ENCODE peak calls at places on chromosome X, in seven cellular contexts. One of them, this sample, is unnamed.
A peak's percentile ranks its signal among the peaks of the same experiment; 100 is the strongest.

GRCh38 chrX:18769812-18770573 is 62.5 kb downstream of the PPEF1 start:
- DNase-seq in IMR-90: no peak
- DNase-seq in mesenchymal stem cell: peak; percentile 60
- DNase-seq in H9: no peak
- DNase-seq in neuronal stem cell: no peak
- DNase-seq in trophoblast cell: peak; percentile 31
- DNase-seq in H1: no peak
- DNase-seq in this sample: no peak

GRCh38 chrX:73214366-73215094 is at the start of gene NAP1L2:
- DNase-seq in IMR-90: no peak
- DNase-seq in mesenchymal stem cell: no peak
- DNase-seq in H9: peak; percentile 69
- DNase-seq in neuronal stem cell: peak; percentile 18
- DNase-seq in trophoblast cell: no peak
- DNase-seq in H1: peak; percentile 48
- DNase-seq in this sample: peak; percentile 84

GRCh38 chrX:104018126-104018525 is 4.6 kb upstream of the H2BW1 start:
- DNase-seq in IMR-90: peak; percentile 8
- DNase-seq in mesenchymal stem cell: no peak
- DNase-seq in H9: no peak
- DNase-seq in neuronal stem cell: no peak
- DNase-seq in trophoblast cell: no peak
- DNase-seq in H1: no peak
- DNase-seq in this sample: no peak

GRCh38 chrX:104284407-104285000 is 29.8 kb upstream of the ESX1 start:
- DNase-seq in IMR-90: no peak
- DNase-seq in mesenchymal stem cell: no peak
- DNase-seq in H9: no peak
- DNase-seq in neuronal stem cell: no peak
- DNase-seq in trophoblast cell: no peak
- DNase-seq in H1: no peak
- DNase-seq in this sample: no peak

GRCh38 chrX:136589966-136590365 is 58.0 kb downstream of the VGLL1 start:
- DNase-seq in IMR-90: peak; percentile 2
- DNase-seq in mesenchymal stem cell: no peak
- DNase-seq in H9: no peak
- DNase-seq in neuronal stem cell: no peak
- DNase-seq in trophoblast cell: peak; percentile 65
- DNase-seq in H1: no peak
- DNase-seq in this sample: no peak

GRCh38 chrX:112967903-112968302 is 127.3 kb upstream of the AMOT start:
- DNase-seq in IMR-90: no peak
- DNase-seq in mesenchymal stem cell: no peak
- DNase-seq in H9: no peak
- DNase-seq in neuronal stem cell: no peak
- DNase-seq in trophoblast cell: no peak
- DNase-seq in H1: no peak
- DNase-seq in this sample: no peak

GRCh38 chrX:54043696-54044125 is 562 bp downstream of the PHF8 start:
- DNase-seq in IMR-90: peak; percentile 10
- DNase-seq in mesenchymal stem cell: peak; percentile 48
- DNase-seq in H9: peak; percentile 57
- DNase-seq in neuronal stem cell: no peak
- DNase-seq in trophoblast cell: peak; percentile 39
- DNase-seq in H1: peak; percentile 64
- DNase-seq in this sample: no peak

GRCh38 chrX:120603707-120604358 is at the start of gene MCTS1:
- DNase-seq in IMR-90: peak; percentile 96
- DNase-seq in mesenchymal stem cell: peak; percentile 94
- DNase-seq in H9: peak; percentile 91
- DNase-seq in neuronal stem cell: peak; percentile 72
- DNase-seq in trophoblast cell: peak; percentile 93
- DNase-seq in H1: peak; percentile 57
- DNase-seq in this sample: peak; percentile 98

GRCh38 chrX:47179221-47179927 is 14.3 kb upstream of the UBA1 start:
- DNase-seq in IMR-90: no peak
- DNase-seq in mesenchymal stem cell: no peak
- DNase-seq in H9: no peak
- DNase-seq in neuronal stem cell: no peak
- DNase-seq in trophoblast cell: no peak
- DNase-seq in H1: no peak
- DNase-seq in this sample: no peak

GRCh38 chrX:46628406-46629371 is 55.1 kb downstream of the CHST7 start:
- DNase-seq in IMR-90: peak; percentile 62
- DNase-seq in mesenchymal stem cell: peak; percentile 85
- DNase-seq in H9: no peak
- DNase-seq in neuronal stem cell: no peak
- DNase-seq in trophoblast cell: peak; percentile 31
- DNase-seq in H1: no peak
- DNase-seq in this sample: no peak

GRCh38 chrX:18895157-18895952 is 88.6 kb downstream of the PHKA2 start:
- DNase-seq in IMR-90: peak; percentile 37
- DNase-seq in mesenchymal stem cell: no peak
- DNase-seq in H9: peak; percentile 24
- DNase-seq in neuronal stem cell: no peak
- DNase-seq in trophoblast cell: peak; percentile 56
- DNase-seq in H1: no peak
- DNase-seq in this sample: no peak

GRCh38 chrX:149541521-149542047 is 772 bp downstream of the EOLA1 start:
- DNase-seq in IMR-90: no peak
- DNase-seq in mesenchymal stem cell: no peak
- DNase-seq in H9: no peak
- DNase-seq in neuronal stem cell: no peak
- DNase-seq in trophoblast cell: peak; percentile 32
- DNase-seq in H1: no peak
- DNase-seq in this sample: peak; percentile 19

GRCh38 chrX:154595559-154595958 is 10.6 kb downstream of the CTAG1A start:
- DNase-seq in IMR-90: no peak
- DNase-seq in mesenchymal stem cell: peak; percentile 3
- DNase-seq in H9: no peak
- DNase-seq in neuronal stem cell: no peak
- DNase-seq in trophoblast cell: no peak
- DNase-seq in H1: no peak
- DNase-seq in this sample: peak; percentile 2

GRCh38 chrX:154049209-154050112 is 29.8 kb upstream of the IRAK1 start:
- DNase-seq in IMR-90: no peak
- DNase-seq in mesenchymal stem cell: no peak
- DNase-seq in H9: no peak
- DNase-seq in neuronal stem cell: no peak
- DNase-seq in trophoblast cell: peak; percentile 65
- DNase-seq in H1: no peak
- DNase-seq in this sample: no peak

GRCh38 chrX:10986616-10987015 is 124.5 kb upstream of the HCCS start:
- DNase-seq in IMR-90: no peak
- DNase-seq in mesenchymal stem cell: no peak
- DNase-seq in H9: no peak
- DNase-seq in neuronal stem cell: no peak
- DNase-seq in trophoblast cell: no peak
- DNase-seq in H1: no peak
- DNase-seq in this sample: no peak

GRCh38 chrX:12770440-12770839 is 20.8 kb upstream of the PRPS2 start:
- DNase-seq in IMR-90: peak; percentile 30
- DNase-seq in mesenchymal stem cell: peak; percentile 14
- DNase-seq in H9: no peak
- DNase-seq in neuronal stem cell: no peak
- DNase-seq in trophoblast cell: peak; percentile 55
- DNase-seq in H1: no peak
- DNase-seq in this sample: no peak

GRCh38 chrX:108072746-108073145 is 18.6 kb downstream of the PSMD10 start:
- DNase-seq in IMR-90: peak; percentile 68
- DNase-seq in mesenchymal stem cell: peak; percentile 2
- DNase-seq in H9: no peak
- DNase-seq in neuronal stem cell: no peak
- DNase-seq in trophoblast cell: no peak
- DNase-seq in H1: no peak
- DNase-seq in this sample: no peak

GRCh38 chrX:17725176-17725575 is 12.1 kb upstream of the SCML1 start:
- DNase-seq in IMR-90: no peak
- DNase-seq in mesenchymal stem cell: no peak
- DNase-seq in H9: no peak
- DNase-seq in neuronal stem cell: no peak
- DNase-seq in trophoblast cell: no peak
- DNase-seq in H1: no peak
- DNase-seq in this sample: no peak

GRCh38 chrX:23503835-23504539 is 163.3 kb upstream of the PRDX4 start:
- DNase-seq in IMR-90: peak; percentile 66
- DNase-seq in mesenchymal stem cell: peak; percentile 19
- DNase-seq in H9: peak; percentile 78
- DNase-seq in neuronal stem cell: no peak
- DNase-seq in trophoblast cell: peak; percentile 92
- DNase-seq in H1: no peak
- DNase-seq in this sample: peak; percentile 82

GRCh38 chrX:32745323-32745722 is 466.0 kb downstream of the DMD start:
- DNase-seq in IMR-90: no peak
- DNase-seq in mesenchymal stem cell: no peak
- DNase-seq in H9: no peak
- DNase-seq in neuronal stem cell: no peak
- DNase-seq in trophoblast cell: no peak
- DNase-seq in H1: no peak
- DNase-seq in this sample: no peak

GRCh38 chrX:20374866-20375530 is 108.3 kb upstream of the RPS6KA3 start:
- DNase-seq in IMR-90: no peak
- DNase-seq in mesenchymal stem cell: peak; percentile 39
- DNase-seq in H9: no peak
- DNase-seq in neuronal stem cell: no peak
- DNase-seq in trophoblast cell: peak; percentile 21
- DNase-seq in H1: no peak
- DNase-seq in this sample: peak; percentile 8

GRCh38 chrX:56978172-56978571 is 17.2 kb downstream of the SPIN3 start:
- DNase-seq in IMR-90: peak; percentile 44
- DNase-seq in mesenchymal stem cell: peak; percentile 30
- DNase-seq in H9: peak; percentile 35
- DNase-seq in neuronal stem cell: no peak
- DNase-seq in trophoblast cell: peak; percentile 79
- DNase-seq in H1: no peak
- DNase-seq in this sample: peak; percentile 62

GRCh38 chrX:30504309-30504708 is 73.3 kb downstream of the TASL start:
- DNase-seq in IMR-90: peak; percentile 41
- DNase-seq in mesenchymal stem cell: peak; percentile 42
- DNase-seq in H9: no peak
- DNase-seq in neuronal stem cell: peak; percentile 30
- DNase-seq in trophoblast cell: peak; percentile 72
- DNase-seq in H1: no peak
- DNase-seq in this sample: peak; percentile 20

DNA sequence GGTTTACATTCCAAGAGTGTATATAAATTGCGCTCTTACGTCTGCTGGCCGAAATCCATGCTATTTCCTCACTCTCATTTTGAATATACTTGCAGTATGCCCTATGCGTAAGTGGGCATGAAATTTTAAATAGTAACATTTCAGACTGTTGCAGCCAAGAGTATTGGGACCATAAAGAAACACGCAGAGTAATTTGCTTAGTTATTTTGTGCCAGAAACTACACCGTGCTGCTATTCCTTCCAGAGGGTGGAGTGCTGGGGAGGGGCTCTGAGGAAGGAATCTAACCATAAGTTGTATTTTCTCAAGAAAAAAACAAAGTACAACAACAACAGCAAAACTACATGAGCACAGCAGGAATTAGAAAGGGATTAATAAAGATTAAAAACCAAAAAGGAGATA is 479.9 kb downstream of the NLGN4X start:
- DNase-seq in IMR-90: no peak
- DNase-seq in mesenchymal stem cell: no peak
- DNase-seq in H9: no peak
- DNase-seq in neuronal stem cell: no peak
- DNase-seq in trophoblast cell: no peak
- DNase-seq in H1: no peak
- DNase-seq in this sample: no peak
- H4K8ac ChIP-seq in IMR-90: no peak overlapping the region
- H4K8ac ChIP-seq in mesenchymal stem cell: no peak overlapping the region
- H4K8ac ChIP-seq in H9: no peak overlapping the region
- H4K8ac ChIP-seq in neuronal stem cell: no peak overlapping the region
- H4K8ac ChIP-seq in trophoblast cell: no peak overlapping the region
- H4K8ac ChIP-seq in H1: no peak overlapping the region
- H4K8ac ChIP-seq in this sample: no peak overlapping the region

GRCh38 chrX:40104649-40105015 is 6.9 kb upstream of the BCOR start:
- DNase-seq in IMR-90: peak; percentile 67
- DNase-seq in mesenchymal stem cell: peak; percentile 89
- DNase-seq in H9: no peak
- DNase-seq in neuronal stem cell: no peak
- DNase-seq in trophoblast cell: peak; percentile 79
- DNase-seq in H1: no peak
- DNase-seq in this sample: peak; percentile 35
- H4K8ac ChIP-seq in IMR-90: no peak overlapping the region
- H4K8ac ChIP-seq in mesenchymal stem cell: peak overlapping the region; percentile 13
- H4K8ac ChIP-seq in H9: no peak overlapping the region
- H4K8ac ChIP-seq in neuronal stem cell: no peak overlapping the region
- H4K8ac ChIP-seq in trophoblast cell: no peak overlapping the region
- H4K8ac ChIP-seq in H1: no peak overlapping the region
- H4K8ac ChIP-seq in this sample: no peak overlapping the region

DNA sequence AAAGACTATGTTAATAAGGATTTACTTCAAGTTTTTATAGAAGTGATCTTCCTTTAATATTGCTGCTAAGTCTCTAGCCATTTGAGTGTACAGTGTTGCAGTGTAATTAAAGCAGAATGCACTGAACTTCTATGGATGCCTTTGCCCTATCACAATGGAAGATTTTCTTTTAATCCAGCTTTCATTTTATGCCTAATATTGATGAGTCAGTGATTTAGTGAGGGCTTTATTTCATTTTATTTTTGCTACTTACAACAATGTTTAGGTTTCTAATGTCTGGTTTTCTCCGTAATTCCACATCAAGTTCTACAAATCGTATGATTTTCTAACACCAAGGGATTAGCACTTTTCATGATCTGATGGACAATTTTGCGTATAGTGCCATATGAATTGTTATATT is 504.1 kb downstream of the PCDH11X start:
- DNase-seq in IMR-90: no peak
- DNase-seq in mesenchymal stem cell: no peak
- DNase-seq in H9: no peak
- DNase-seq in neuronal stem cell: no peak
- DNase-seq in trophoblast cell: no peak
- DNase-seq in H1: no peak
- DNase-seq in this sample: no peak
- H4K8ac ChIP-seq in IMR-90: no peak overlapping the region
- H4K8ac ChIP-seq in mesenchymal stem cell: no peak overlapping the region
- H4K8ac ChIP-seq in H9: no peak overlapping the region
- H4K8ac ChIP-seq in neuronal stem cell: no peak overlapping the region
- H4K8ac ChIP-seq in trophoblast cell: no peak overlapping the region
- H4K8ac ChIP-seq in H1: no peak overlapping the region
- H4K8ac ChIP-seq in this sample: no peak overlapping the region

DNA sequence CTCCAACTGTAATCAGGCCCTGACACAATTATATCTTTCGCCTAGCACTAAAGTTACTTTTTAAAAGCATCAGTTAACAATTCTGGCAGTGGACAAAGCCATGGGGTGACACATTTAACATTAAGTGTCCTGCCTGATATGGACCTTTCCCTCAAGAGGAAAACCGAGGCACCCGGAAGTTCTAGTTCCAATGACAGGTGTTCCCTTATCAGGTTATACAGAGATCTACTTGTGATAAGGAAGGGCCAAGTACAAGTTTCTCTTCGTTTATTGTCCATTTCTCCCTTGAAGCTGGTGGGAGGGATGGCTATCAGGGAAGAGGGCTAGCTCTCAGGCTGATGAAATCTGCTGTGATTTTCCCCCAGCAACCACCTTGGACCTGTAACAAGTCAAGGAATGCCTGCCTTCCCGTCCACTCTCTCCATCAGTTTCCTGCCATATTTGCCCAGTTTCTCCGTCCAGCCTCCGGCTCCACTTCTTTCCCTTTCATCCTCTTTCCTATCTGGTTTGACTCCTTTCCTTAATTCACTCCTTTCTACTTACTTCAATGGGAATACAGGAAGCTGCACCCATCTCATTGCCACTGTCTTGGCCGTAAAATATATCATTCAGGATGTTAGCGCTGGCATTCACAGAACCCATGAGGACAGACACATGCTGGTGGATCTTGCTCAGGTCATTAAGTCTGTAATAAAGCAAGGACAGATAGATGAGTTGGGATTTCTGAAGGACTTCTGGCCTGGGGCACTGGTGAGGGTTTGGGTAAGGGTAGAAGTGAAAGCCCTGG is 95.0 kb downstream of the DGKK start:
- DNase-seq in IMR-90: no peak
- DNase-seq in mesenchymal stem cell: no peak
- DNase-seq in H9: no peak
- DNase-seq in neuronal stem cell: no peak
- DNase-seq in trophoblast cell: no peak
- DNase-seq in H1: no peak
- DNase-seq in this sample: no peak
- H4K8ac ChIP-seq in IMR-90: no peak overlapping the region
- H4K8ac ChIP-seq in mesenchymal stem cell: no peak overlapping the region
- H4K8ac ChIP-seq in H9: no peak overlapping the region
- H4K8ac ChIP-seq in neuronal stem cell: no peak overlapping the region
- H4K8ac ChIP-seq in trophoblast cell: no peak overlapping the region
- H4K8ac ChIP-seq in H1: no peak overlapping the region
- H4K8ac ChIP-seq in this sample: no peak overlapping the region

This sample was measured in mesendoderm.